ENCODE peak calls at places on chromosomes 7 and 10, in eight cellular contexts. F, Z, P, V, A, Y, B and L are unnamed samples.

GRCh38 chr7:27593226-27593625 is 69.5 kb downstream of the HIBADH start:
- DNase-seq in A (no peak), Y (no peak), V (peak), F (peak), P (peak), B (no peak), Z (no peak), L (no peak)

GRCh38 chr10:74314166-74314565 is 163.1 kb downstream of the ADK start:
- DNase-seq in Y (no peak), Z (no peak), V (peak), F (peak), B (no peak), P (no peak), A (no peak), L (no peak)

GRCh38 chr10:76285012-76285411 is 853.6 kb downstream of the LRMDA start:
- DNase-seq in V (peak), A (peak), P (peak), F (peak), B (no peak), Z (peak), Y (no peak), L (peak)

GRCh38 chr10:44477021-44477420 is 92.1 kb upstream of the CXCL12 start:
- DNase-seq in F (peak), Z (peak), Y (no peak), B (no peak), V (peak), P (no peak), A (peak), L (no peak)

GRCh38 chr10:124534231-124534798 is 72.7 kb downstream of the LHPP start:
- DNase-seq in Y (peak), F (peak), Z (no peak), B (no peak), P (no peak), V (peak), A (no peak), L (no peak)

GRCh38 chr10:98078774-98079173 is 48.4 kb upstream of the CRTAC1 start:
- DNase-seq in B (no peak), Z (no peak), A (no peak), F (no peak), V (no peak), Y (no peak), P (no peak), L (no peak)

GRCh38 chr7:74214816-74215630 is 5.2 kb downstream of the LAT2 start:
- DNase-seq in F (no peak), Y (no peak), V (no peak), B (no peak), A (no peak), P (no peak), Z (no peak), L (no peak)

GRCh38 chr10:87094373-87095240 is at the start of the genes GLUD1 and SHLD2:
- DNase-seq in F (peak), Z (peak), P (peak), V (peak), B (peak), Y (peak), A (peak), L (peak)

GRCh38 chr7:39688611-39689485 is 65.5 kb downstream of the RALA start:
- DNase-seq in P (peak), F (peak), B (no peak), V (peak), A (no peak), Y (no peak), Z (peak), L (no peak)

GRCh38 chr7:1706721-1707613 is 36.9 kb downstream of the ELFN1 start:
- DNase-seq in V (no peak), F (no peak), P (no peak), A (no peak), Z (no peak), B (no peak), Y (peak), L (no peak)

GRCh38 chr10:80253266-80253962 is 36.0 kb downstream of the MAT1A start:
- DNase-seq in V (no peak), B (no peak), Z (peak), Y (no peak), A (no peak), F (peak), P (no peak), L (no peak)

GRCh38 chr10:23396695-23397094 is 42.2 kb upstream of the OTUD1 start:
- DNase-seq in B (no peak), Z (no peak), V (no peak), Y (no peak), F (no peak), P (peak), A (no peak), L (no peak)

GRCh38 chr10:132784582-132785432 is 1.1 kb downstream of the NKX6-2 start:
- DNase-seq in B (no peak), V (no peak), Z (no peak), A (no peak), Y (no peak), F (no peak), P (no peak), L (no peak)

GRCh38 chr7:50994753-50995319 is 212.1 kb upstream of the GRB10 start:
- DNase-seq in A (no peak), P (no peak), B (no peak), Z (no peak), V (no peak), F (no peak), Y (no peak), L (no peak)

GRCh38 chr7:123650595-123650994 is 5.1 kb upstream of the LMOD2 start:
- DNase-seq in Y (no peak), Z (no peak), F (no peak), A (no peak), B (no peak), P (no peak), V (no peak), L (no peak)

GRCh38 chr7:98223351-98223897 is 12.2 kb downstream of the BHLHA15 start:
- DNase-seq in A (no peak), P (no peak), B (no peak), F (no peak), V (no peak), Y (peak), Z (no peak), L (no peak)

GRCh38 chr7:55345292-55345691 is 19.8 kb upstream of the LANCL2 start:
- DNase-seq in Y (no peak), F (no peak), A (no peak), P (no peak), B (no peak), V (no peak), Z (no peak), L (no peak)

GRCh38 chr10:89032141-89032814 is 41.7 kb downstream of the FAS start:
- DNase-seq in Y (peak), P (peak), Z (peak), V (peak), B (no peak), F (peak), A (peak), L (peak)

GRCh38 chr7:28348631-28349030 is 63.7 kb upstream of the CREB5 start:
- DNase-seq in F (no peak), Y (no peak), Z (peak), A (no peak), V (no peak), B (no peak), P (no peak), L (no peak)

GRCh38 chr7:40843338-40844026 is 708.7 kb downstream of the SUGCT start:
- DNase-seq in P (peak), Z (peak), Y (no peak), F (peak), V (no peak), A (peak), B (no peak), L (no peak)

GRCh38 chr10:69650589-69651261 is 20.7 kb downstream of the FAM241B start:
- DNase-seq in V (no peak), F (no peak), A (no peak), P (no peak), Z (no peak), B (no peak), Y (no peak), L (no peak)

GRCh38 chr7:133871757-133872156 is 255.4 kb upstream of the LRGUK start:
- DNase-seq in B (no peak), Z (no peak), Y (no peak), V (no peak), F (no peak), A (no peak), P (no peak), L (no peak)

GRCh38 chr10:51892965-51893658 is 193.7 kb upstream of the CSTF2T start:
- DNase-seq in P (peak), A (peak), B (no peak), Y (no peak), F (peak), Z (no peak), V (no peak), L (no peak)

GRCh38 chr7:120988591-120989299 is at the start of gene CPED1:
- DNase-seq in F (peak), V (peak), B (peak), Z (peak), P (peak), Y (peak), A (peak), L (peak)

GRCh38 chr7:133255461-133255860 is 2.6 kb downstream of the EXOC4 start:
- DNase-seq in A (no peak), Y (no peak), V (no peak), P (no peak), Z (no peak), B (no peak), F (peak), L (no peak)

GRCh38 chr7:44772867-44773266 is 23.6 kb upstream of the PPIA start:
- DNase-seq in F (no peak), B (no peak), V (no peak), Y (no peak), A (no peak), Z (no peak), P (no peak), L (no peak)

GRCh38 chr7:140212100-140212881 is 35.5 kb upstream of the KDM7A start:
- DNase-seq in A (no peak), B (no peak), F (peak), Z (no peak), Y (peak), P (peak), V (peak), L (no peak)

GRCh38 chr7:159141159-159141558 is 3.5 kb downstream of the VIPR2 start:
- DNase-seq in V (no peak), Z (no peak), Y (no peak), A (no peak), B (no peak), F (no peak), P (no peak), L (no peak)

GRCh38 chr10:18195060-18195799 is 55.0 kb downstream of the CACNB2 start:
- DNase-seq in Y (no peak), V (peak), F (peak), Z (peak), P (no peak), B (peak), A (no peak), L (no peak)

GRCh38 chr7:143299840-143300239 is 11.7 kb downstream of the CASP2 start:
- DNase-seq in B (peak), F (peak), V (no peak), Z (no peak), Y (no peak), P (no peak), A (no peak), L (no peak)

GRCh38 chr10:70616761-70617160 is 14.2 kb upstream of the PRF1 start:
- DNase-seq in Z (no peak), V (no peak), P (no peak), Y (no peak), A (no peak), B (no peak), F (no peak), L (no peak)

GRCh38 chr10:71985542-71986250 is 21.5 kb downstream of the CHST3 start:
- DNase-seq in P (no peak), B (no peak), A (peak), Z (peak), F (peak), V (peak), Y (peak), L (no peak)

GRCh38 chr7:27106181-27106905 is 3.9 kb upstream of the HOXA2 start:
- DNase-seq in F (no peak), Z (no peak), B (no peak), P (no peak), V (peak), A (no peak), Y (no peak), L (no peak)

DNA sequence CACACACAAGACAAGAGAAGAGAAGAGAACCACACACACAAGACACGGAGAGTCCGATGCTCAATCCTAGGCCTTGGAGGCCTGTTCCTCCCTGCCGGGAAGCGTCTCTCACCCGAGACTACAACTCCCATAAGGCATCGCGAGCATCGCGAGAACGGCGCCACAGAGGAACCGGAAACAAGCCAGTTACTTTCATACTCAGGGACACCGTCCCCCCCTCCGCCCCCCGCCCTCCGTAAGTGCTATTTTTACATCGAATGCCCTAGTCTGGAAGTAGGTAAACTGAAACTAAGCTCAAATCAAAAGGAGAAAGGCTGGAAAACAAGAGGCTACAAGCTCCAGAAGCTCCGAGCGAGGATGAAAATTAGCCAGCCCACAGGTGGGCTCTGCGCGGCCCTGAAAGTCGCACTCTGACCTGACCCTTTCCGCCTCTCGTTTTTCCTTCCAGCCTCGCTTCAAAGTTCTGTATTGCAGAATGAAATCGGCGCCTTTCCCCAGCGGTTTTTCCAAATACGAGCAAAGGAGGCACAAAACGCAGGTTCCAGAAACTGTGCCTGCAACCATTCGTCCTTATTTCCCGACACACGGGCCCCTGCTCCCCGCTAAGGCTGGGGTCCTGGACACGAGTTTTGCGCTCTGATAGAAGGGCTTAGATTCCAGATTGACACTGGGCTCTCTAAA is 11.5 kb upstream of the DNAJC12 start:
- DNase-seq in Y (peak), Z (peak), A (peak), B (peak), P (peak), F (peak), V (peak), L (peak)
- TF ChIP-seq CTCF in Y (peak), Z (no peak), A (peak), B (no peak), P (no peak), F (peak), V (peak), L (no peak)

GRCh38 chr7:129144834-129145668 is 544 bp downstream of the TSPAN33 start:
- DNase-seq in P (no peak), Z (no peak), F (no peak), B (no peak), Y (no peak), A (no peak), V (no peak), L (no peak)
- TF ChIP-seq CTCF in P (peak), Z (peak), F (no peak), B (peak), Y (peak), A (peak), V (no peak), L (peak)

GRCh38 chr7:112895996-112896395 is 105.8 kb upstream of the TMEM168 start:
- DNase-seq in Y (no peak), Z (no peak), B (no peak), V (no peak), F (no peak), P (no peak), A (no peak), L (no peak)
- TF ChIP-seq CTCF in Y (no peak), Z (no peak), B (no peak), V (no peak), F (no peak), P (no peak), A (no peak), L (no peak)

GRCh38 chr7:87926581-87927461 is 7.2 kb upstream of the ADAM22 start:
- DNase-seq in Z (no peak), B (peak), V (no peak), A (peak), P (no peak), Y (peak), F (peak), L (no peak)
- TF ChIP-seq CTCF in Z (no peak), B (peak), V (no peak), A (no peak), P (no peak), Y (peak), F (no peak), L (no peak)

GRCh38 chr10:112475565-112476233 is 28.7 kb downstream of the VTI1A start:
- DNase-seq in A (no peak), Y (no peak), Z (peak), B (no peak), F (peak), P (peak), V (peak), L (no peak)
- TF ChIP-seq CTCF in A (peak), Y (peak), Z (peak), B (peak), F (peak), P (peak), V (peak), L (peak)